ENCODE peak calls at places on chromosome 14, in nine cellular contexts. C, X, M, P, V, Q, J, U and A are unnamed samples.
A peak's percentile ranks its signal among the peaks of the same experiment; 100 is the strongest.

GRCh38 chr14:83162351-83162929 is 1628.8 kb upstream of the SEL1L start:
- DNase-seq in C (no peak), X (no peak), M (no peak), P (no peak), V (no peak), Q (no peak), J (no peak), U (no peak), A (no peak)

GRCh38 chr14:84442481-84442880 is 1087.5 kb upstream of the FLRT2 start:
- DNase-seq in C (peak; percentile 91), X (no peak), M (no peak), P (no peak), V (no peak), Q (no peak), J (no peak), U (no peak), A (no peak)

GRCh38 chr14:102675396-102675795 is 82.9 kb downstream of the RCOR1 start:
- DNase-seq in C (no peak), X (no peak), M (no peak), P (no peak), V (no peak), Q (no peak), J (no peak), U (no peak), A (no peak)

GRCh38 chr14:68733086-68733621 is 59.7 kb downstream of the ZFP36L1 start:
- DNase-seq in C (no peak), X (no peak), M (no peak), P (no peak), V (no peak), Q (no peak), J (no peak), U (no peak), A (no peak)

GRCh38 chr14:65470404-65470880 is 57.9 kb downstream of the FUT8 start:
- DNase-seq in C (no peak), X (no peak), M (no peak), P (no peak), V (no peak), Q (peak; percentile 36), J (no peak), U (no peak), A (no peak)

GRCh38 chr14:44620106-44621019 is 113.3 kb upstream of the FSCB start:
- DNase-seq in C (no peak), X (no peak), M (no peak), P (no peak), V (no peak), Q (no peak), J (no peak), U (no peak), A (no peak)

GRCh38 chr14:46747253-46747652 is 95.7 kb upstream of the RPL10L start:
- DNase-seq in C (no peak), X (no peak), M (no peak), P (no peak), V (no peak), Q (no peak), J (no peak), U (no peak), A (no peak)

GRCh38 chr14:64792871-64793560 is 86.7 kb downstream of the SPTB start:
- DNase-seq in C (no peak), X (no peak), M (no peak), P (no peak), V (no peak), Q (no peak), J (no peak), U (no peak), A (no peak)

GRCh38 chr14:61877050-61877390 is 114.8 kb downstream of the SNAPC1 start:
- DNase-seq in C (no peak), X (no peak), M (no peak), P (no peak), V (no peak), Q (no peak), J (no peak), U (no peak), A (no peak)

GRCh38 chr14:41783403-41783802 is 176.7 kb downstream of the LRFN5 start:
- DNase-seq in C (no peak), X (no peak), M (no peak), P (no peak), V (no peak), Q (no peak), J (no peak), U (no peak), A (no peak)

GRCh38 chr14:41785696-41786095 is 179.0 kb downstream of the LRFN5 start:
- DNase-seq in C (no peak), X (no peak), M (no peak), P (no peak), V (no peak), Q (peak; percentile 24), J (no peak), U (peak; percentile 8), A (no peak)

DNA sequence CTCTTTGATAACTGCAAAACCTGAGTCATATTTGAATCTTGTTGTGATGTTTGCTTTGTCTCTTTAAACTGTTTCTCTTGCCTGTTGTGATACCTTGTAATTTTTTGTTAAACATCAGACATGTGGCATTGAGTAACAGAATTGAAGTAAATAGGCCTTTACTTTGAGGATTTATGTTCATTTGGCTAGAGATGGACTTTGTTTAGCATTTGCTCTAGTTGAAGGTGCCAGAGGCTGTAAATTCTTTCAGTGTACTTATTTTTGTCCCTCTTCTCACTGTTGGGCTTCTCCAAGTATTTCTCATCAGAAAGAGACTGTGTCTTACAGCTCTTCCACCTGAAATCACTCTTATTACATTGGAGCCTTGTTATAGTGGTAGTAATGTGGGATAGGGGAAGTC is 175.8 kb downstream of the LRFN5 start:
- DNase-seq in C (no peak), X (no peak), M (no peak), P (no peak), V (no peak), Q (no peak), J (no peak), U (no peak), A (no peak)
- H3K27ac ChIP-seq in C (no peak overlapping the region), X (no peak overlapping the region), M (no peak overlapping the region), P (no peak overlapping the region), V (no peak overlapping the region), Q (no peak overlapping the region), J (no peak overlapping the region), U (no peak overlapping the region), A (no peak overlapping the region)

DNA sequence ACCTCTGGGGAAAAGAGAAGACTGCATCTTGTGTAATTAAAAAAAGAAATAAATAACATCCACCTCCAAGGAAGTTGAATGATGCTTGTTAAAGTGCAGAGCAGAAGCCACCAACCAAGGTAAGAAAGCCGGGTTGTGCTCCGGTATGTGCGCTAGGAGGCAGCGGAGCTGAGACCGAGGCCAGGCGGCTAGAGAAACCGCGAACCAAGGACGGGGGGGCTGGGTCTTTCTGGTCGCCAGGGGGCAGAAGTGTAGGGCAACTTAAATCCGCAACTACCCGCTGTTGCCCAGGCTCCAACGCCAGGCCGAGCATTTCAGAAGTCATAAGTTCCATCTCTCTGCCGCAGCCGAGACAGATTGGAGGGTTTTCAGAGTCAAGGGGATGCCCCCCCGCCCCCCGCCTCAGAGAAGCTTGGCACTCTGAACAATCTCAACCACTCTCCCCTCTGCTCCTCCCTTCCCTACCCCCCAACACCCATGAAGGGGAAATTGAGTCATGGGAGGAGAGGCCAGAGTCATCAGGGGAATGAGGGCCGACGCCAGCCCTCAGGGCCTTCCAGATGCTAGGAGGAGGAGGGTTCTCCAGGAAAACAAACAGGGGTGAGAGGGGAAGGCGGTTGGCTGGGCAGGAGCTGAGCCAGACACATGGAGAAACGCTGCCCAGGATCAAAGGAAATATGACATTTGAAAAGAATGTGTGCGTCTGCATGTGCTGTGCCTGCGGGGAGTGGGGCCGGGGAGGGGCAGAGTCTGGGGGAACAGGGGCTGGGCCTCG is 2.2 kb upstream of the NFATC4 start:
- DNase-seq in C (peak; percentile 97), X (peak; percentile 58), M (peak; percentile 88), P (peak; percentile 86), V (peak; percentile 33), Q (peak; percentile 96), J (peak; percentile 92), U (peak; percentile 79), A (peak; percentile 38)
- H3K27ac ChIP-seq in C (peak overlapping the region; percentile 90), X (no peak overlapping the region), M (peak overlapping the region; percentile 98), P (peak overlapping the region; percentile 90), V (no peak overlapping the region), Q (no peak overlapping the region), J (peak overlapping the region; percentile 89), U (peak overlapping the region; percentile 91), A (no peak overlapping the region)

GRCh38 chr14:74834682-74835392 is 41.1 kb downstream of the PROX2 start:
- DNase-seq in C (peak; percentile 46), X (no peak), M (peak; percentile 65), P (no peak), V (no peak), Q (no peak), J (no peak), U (no peak), A (no peak)

GRCh38 chr14:74838141-74838540 is 37.8 kb downstream of the PROX2 start:
- DNase-seq in C (no peak), X (peak; percentile 48), M (peak; percentile 30), P (no peak), V (no peak), Q (no peak), J (no peak), U (no peak), A (peak; percentile 46)

GRCh38 chr14:74835607-74836250 is 40.2 kb downstream of the PROX2 start:
- DNase-seq in C (no peak), X (peak; percentile 28), M (no peak), P (no peak), V (no peak), Q (no peak), J (no peak), U (no peak), A (peak; percentile 22)

GRCh38 chr14:74840603-74841030 is 35.3 kb downstream of the PROX2 start:
- DNase-seq in C (no peak), X (no peak), M (no peak), P (no peak), V (no peak), Q (no peak), J (no peak), U (no peak), A (no peak)

GRCh38 chr14:74836251-74836957 is 39.5 kb downstream of the PROX2 start:
- DNase-seq in C (no peak), X (no peak), M (peak; percentile 47), P (no peak), V (no peak), Q (no peak), J (no peak), U (no peak), A (no peak)
- H3K27ac ChIP-seq in C (no peak overlapping the region), X (no peak overlapping the region), M (peak overlapping the region; percentile 62), P (peak overlapping the region; percentile 31), V (no peak overlapping the region), Q (no peak overlapping the region), J (peak overlapping the region; percentile 30), U (no peak overlapping the region), A (peak overlapping the region; percentile 72)

DNA sequence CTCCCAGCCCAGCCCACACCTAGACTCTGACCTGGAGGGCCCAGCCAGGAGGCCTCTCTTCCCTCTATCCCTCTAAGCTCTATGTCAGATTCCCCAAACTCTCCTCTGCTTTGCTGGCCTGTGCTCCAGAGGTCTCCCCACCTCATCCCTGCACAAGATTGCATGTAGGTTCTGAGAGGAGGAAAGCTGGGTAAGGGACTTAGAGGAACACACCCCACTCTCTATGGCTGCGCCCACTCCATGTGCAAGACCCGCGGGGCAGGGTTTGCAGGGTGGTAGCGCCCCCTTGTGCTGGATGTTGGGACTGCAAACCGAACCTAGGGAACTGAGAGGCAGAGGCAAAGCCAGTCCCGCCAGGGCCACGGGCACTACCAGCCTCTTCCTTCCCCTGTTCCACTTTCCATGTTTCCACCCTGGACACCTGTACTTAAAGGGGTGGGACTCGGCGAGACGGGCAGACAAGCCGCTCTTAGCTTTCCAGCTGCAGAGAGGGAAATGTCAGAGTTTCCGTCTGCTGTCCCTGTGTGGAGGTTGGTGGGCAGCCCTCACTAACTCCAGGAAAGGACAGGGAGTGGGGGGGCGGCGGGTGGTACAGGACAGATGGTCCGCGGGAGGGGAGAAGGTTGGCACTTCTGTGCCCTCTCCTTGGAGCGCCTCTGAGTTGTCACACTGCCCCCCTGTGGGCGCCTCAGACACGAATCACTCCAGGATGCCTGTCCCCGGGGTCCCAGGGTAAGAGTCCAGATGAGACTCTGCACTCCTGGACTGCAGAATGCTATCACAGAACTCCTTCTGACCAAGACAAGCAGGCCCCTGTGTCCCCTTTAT is 16.8 kb downstream of the MMP14 start:
- DNase-seq in C (peak; percentile 85), X (peak; percentile 84), M (peak; percentile 83), P (peak; percentile 90), V (peak; percentile 70), Q (peak; percentile 93), J (peak; percentile 96), U (peak; percentile 84), A (peak; percentile 80)
- H3K27ac ChIP-seq in C (peak overlapping the region; percentile 98), X (peak overlapping the region; percentile 67), M (peak overlapping the region; percentile 77), P (peak overlapping the region; percentile 79), V (peak overlapping the region; percentile 91), Q (no peak overlapping the region), J (peak overlapping the region; percentile 73), U (no peak overlapping the region), A (peak overlapping the region; percentile 72)